ENCODE peak calls at places on chromosomes 5 and 9, in six cellular contexts. I, H, P, F, Z and K are unnamed samples.
A peak's percentile ranks its signal among the peaks of the same experiment; 100 is the strongest.

GRCh38 chr5:56327810-56328209 is 94.7 kb upstream of the ANKRD55 start:
- DNase-seq in I (no peak), H (no peak), P (no peak), F (no peak), Z (no peak), K (no peak)

GRCh38 chr5:141040093-141040762 is 10.9 kb upstream of the PCDHB1 start:
- DNase-seq in I (peak; percentile 69), H (peak; percentile 74), P (no peak), F (peak; percentile 58), Z (no peak), K (no peak)

GRCh38 chr9:2761424-2761823 is 44.1 kb downstream of the KCNV2 start:
- DNase-seq in I (no peak), H (no peak), P (no peak), F (no peak), Z (no peak), K (no peak)

GRCh38 chr9:120710110-120710981 is 3.9 kb downstream of the MEGF9 start:
- DNase-seq in I (peak; percentile 52), H (no peak), P (peak; percentile 81), F (peak; percentile 73), Z (peak; percentile 39), K (peak; percentile 65)

GRCh38 chr9:13083973-13084528 is 195.4 kb downstream of the MPDZ start:
- DNase-seq in I (no peak), H (no peak), P (no peak), F (peak; percentile 78), Z (peak; percentile 66), K (no peak)

GRCh38 chr9:121743441-121744001 is 92.1 kb downstream of the DAB2IP start:
- DNase-seq in I (peak; percentile 56), H (peak; percentile 81), P (peak; percentile 85), F (peak; percentile 77), Z (peak; percentile 89), K (no peak)

GRCh38 chr9:133304158-133304470 is 29.1 kb upstream of the ABO start:
- DNase-seq in I (no peak), H (no peak), P (no peak), F (no peak), Z (no peak), K (no peak)

GRCh38 chr9:89731262-89731980 is 126.6 kb downstream of the GADD45G start:
- DNase-seq in I (no peak), H (no peak), P (no peak), F (no peak), Z (no peak), K (no peak)

GRCh38 chr5:2849429-2849828 is 98.0 kb upstream of the IRX2 start:
- DNase-seq in I (no peak), H (no peak), P (no peak), F (no peak), Z (no peak), K (no peak)

GRCh38 chr5:137954131-137954879 is 65.0 kb downstream of the PKD2L2 start:
- DNase-seq in I (no peak), H (no peak), P (no peak), F (peak; percentile 21), Z (peak; percentile 94), K (no peak)

GRCh38 chr5:177595991-177596774 is 3.7 kb upstream of the B4GALT7 start:
- DNase-seq in I (no peak), H (no peak), P (no peak), F (no peak), Z (no peak), K (no peak)

GRCh38 chr5:72266862-72267261 is 53.2 kb downstream of the MRPS27 start:
- DNase-seq in I (no peak), H (no peak), P (no peak), F (no peak), Z (no peak), K (no peak)
- H2AFZ ChIP-seq in I (no peak overlapping the region), H (no peak overlapping the region), P (no peak overlapping the region), F (no peak overlapping the region), Z (no peak overlapping the region), K (no peak overlapping the region)

GRCh38 chr5:36934740-36935356 is 58.3 kb downstream of the NIPBL start:
- DNase-seq in I (no peak), H (no peak), P (no peak), F (peak; percentile 51), Z (peak; percentile 24), K (no peak)
- H3K9ac ChIP-seq in I (no peak overlapping the region), H (no peak overlapping the region), P (no peak overlapping the region), F (no peak overlapping the region), Z (no peak overlapping the region), K (no peak overlapping the region)

DNA sequence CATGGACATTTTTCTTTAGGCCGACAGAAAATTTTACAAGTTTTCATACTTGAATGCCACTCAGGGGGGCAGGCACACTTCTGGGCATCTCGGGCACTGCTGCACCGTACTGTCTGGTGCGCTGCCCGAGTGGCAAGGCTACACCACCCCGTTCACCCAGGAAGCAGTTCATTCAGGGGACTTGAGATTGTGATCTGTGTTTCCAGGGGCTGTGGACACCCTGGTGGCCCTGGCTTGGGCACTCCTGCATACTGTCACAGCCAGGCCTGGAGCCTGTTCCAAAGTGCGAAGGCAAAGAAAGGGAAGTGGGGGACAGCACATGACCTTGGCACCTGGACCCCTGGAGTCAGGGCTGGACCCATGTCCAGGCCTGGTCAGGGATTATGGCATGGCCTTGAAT is 197.6 kb downstream of the PAX5 start:
- DNase-seq in I (no peak), H (no peak), P (no peak), F (no peak), Z (no peak), K (no peak)
- H3K36me3 ChIP-seq in I (no peaks in the 10 kb centered on the region), H (peaks cover 43% of the 10 kb centered on the region), P (no peaks in the 10 kb centered on the region), F (no peaks in the 10 kb centered on the region), Z (no peaks in the 10 kb centered on the region), K (no peaks in the 10 kb centered on the region)

GRCh38 chr9:136346157-136346481 is 17.4 kb downstream of the DNLZ start:
- DNase-seq in I (no peak), H (no peak), P (no peak), F (no peak), Z (no peak), K (no peak)
- H2AFZ ChIP-seq in I (no peak overlapping the region), H (peak overlapping the region; percentile 49), P (no peak overlapping the region), F (peak overlapping the region; percentile 84), Z (no peak overlapping the region), K (no peak overlapping the region)

DNA sequence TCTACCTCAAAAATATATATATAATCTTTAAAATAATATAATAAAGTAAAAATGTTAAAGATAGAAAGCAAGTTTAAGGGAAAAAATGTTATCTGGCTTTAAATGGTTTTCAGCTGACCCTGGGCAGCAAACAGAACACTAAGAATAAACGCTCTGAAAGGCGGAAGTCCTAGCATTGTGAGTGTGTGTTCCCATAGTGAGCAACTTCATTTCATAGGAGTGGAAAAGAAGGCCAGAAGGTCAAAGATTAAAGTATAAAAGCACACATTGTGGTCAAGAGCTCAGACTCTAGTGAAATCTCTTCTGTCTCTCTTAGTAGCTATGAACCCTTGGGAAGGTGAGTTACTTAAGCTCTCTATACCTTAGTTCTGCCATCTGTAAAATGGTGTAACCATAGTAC is 374.4 kb downstream of the ENC1 start:
- DNase-seq in I (no peak), H (no peak), P (peak; percentile 9), F (no peak), Z (no peak), K (no peak)
- H3K9ac ChIP-seq in I (no peak overlapping the region), H (no peak overlapping the region), P (no peak overlapping the region), F (no peak overlapping the region), Z (no peak overlapping the region), K (no peak overlapping the region)

DNA sequence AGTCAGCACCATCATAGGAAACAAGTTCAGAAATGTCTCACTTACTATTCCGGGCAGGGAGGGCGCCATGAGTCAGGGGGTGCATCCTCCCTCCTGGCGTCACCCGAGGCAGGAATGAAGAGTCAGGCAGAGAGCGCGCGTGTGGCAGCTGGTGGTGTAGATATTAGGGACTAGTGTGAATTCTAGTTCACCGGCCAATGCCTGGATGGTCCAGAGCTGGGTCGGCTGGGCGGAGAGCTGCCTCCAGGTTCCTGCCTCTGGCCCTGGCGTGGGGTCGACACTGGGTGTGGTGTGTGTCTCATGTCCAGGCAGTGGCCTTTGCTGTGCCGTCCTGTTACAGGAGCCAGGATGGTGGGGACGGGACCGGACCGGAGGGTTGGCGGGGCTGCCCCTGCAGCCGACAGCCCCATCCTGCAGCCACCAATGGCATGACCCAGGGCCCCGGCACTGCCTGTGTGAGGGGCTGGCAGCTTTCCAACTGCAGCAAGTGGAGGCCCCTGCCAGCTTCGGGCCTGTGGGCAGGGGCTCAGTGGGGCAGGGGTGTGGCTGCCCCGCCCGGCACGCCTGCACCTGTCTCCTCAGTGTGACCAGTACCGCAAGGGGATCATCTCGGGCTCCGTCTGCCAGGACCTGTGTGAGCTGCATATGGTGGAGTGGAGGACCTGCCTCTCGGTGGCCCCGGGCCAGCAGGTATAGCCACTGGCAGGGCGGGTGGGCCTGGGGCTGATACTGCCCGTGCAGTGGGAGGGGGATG is 9.1 kb downstream of the DIPK1B start:
- DNase-seq in I (no peak), H (no peak), P (no peak), F (peak; percentile 71), Z (peak; percentile 80), K (no peak)
- H3K36me3 ChIP-seq in I (peaks cover 19% of the 10 kb centered on the region), H (peaks cover 57% of the 10 kb centered on the region), P (peaks cover 11% of the 10 kb centered on the region), F (peaks cover 14% of the 10 kb centered on the region), Z (peaks cover 47% of the 10 kb centered on the region), K (peaks cover 42% of the 10 kb centered on the region)

GRCh38 chr9:111937781-111938426 is 41.3 kb downstream of the UGCG start:
- DNase-seq in I (no peak), H (no peak), P (no peak), F (peak; percentile 46), Z (peak; percentile 83), K (no peak)
- H2AFZ ChIP-seq in I (no peak overlapping the region), H (no peak overlapping the region), P (no peak overlapping the region), F (no peak overlapping the region), Z (no peak overlapping the region), K (no peak overlapping the region)

DNA sequence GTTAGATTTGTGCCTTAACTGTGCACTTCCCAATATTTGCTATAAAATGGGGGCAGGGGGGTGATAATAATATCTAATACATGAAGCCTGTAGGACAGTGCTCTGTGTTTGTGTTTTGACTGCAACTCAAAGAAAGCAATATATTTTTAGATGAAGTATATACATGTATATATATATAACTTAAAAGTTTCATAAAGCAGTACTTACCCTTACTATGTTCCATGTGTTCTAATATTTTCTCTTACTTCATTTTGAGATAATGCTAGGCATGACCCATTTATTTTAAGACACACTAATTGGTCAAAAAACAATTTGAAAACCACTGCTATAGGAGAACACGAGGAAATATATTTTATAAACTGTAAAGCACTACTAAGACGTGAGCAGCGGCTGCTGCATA is 2.4 kb downstream of the TRIM52 start:
- DNase-seq in I (no peak), H (no peak), P (no peak), F (no peak), Z (no peak), K (no peak)
- H3K9ac ChIP-seq in I (no peak overlapping the region), H (no peak overlapping the region), P (peak overlapping the region; percentile 99), F (no peak overlapping the region), Z (no peak overlapping the region), K (peak overlapping the region; percentile 98)

GRCh38 chr5:132640613-132641012 is 17.4 kb upstream of the IL13 start:
- DNase-seq in I (no peak), H (no peak), P (no peak), F (no peak), Z (no peak), K (no peak)
- H3K36me3 ChIP-seq in I (peaks cover 47% of the 10 kb centered on the region), H (peaks cover 23% of the 10 kb centered on the region), P (peaks cover 16% of the 10 kb centered on the region), F (peaks cover 14% of the 10 kb centered on the region), Z (peaks cover 32% of the 10 kb centered on the region), K (peaks cover 74% of the 10 kb centered on the region)

DNA sequence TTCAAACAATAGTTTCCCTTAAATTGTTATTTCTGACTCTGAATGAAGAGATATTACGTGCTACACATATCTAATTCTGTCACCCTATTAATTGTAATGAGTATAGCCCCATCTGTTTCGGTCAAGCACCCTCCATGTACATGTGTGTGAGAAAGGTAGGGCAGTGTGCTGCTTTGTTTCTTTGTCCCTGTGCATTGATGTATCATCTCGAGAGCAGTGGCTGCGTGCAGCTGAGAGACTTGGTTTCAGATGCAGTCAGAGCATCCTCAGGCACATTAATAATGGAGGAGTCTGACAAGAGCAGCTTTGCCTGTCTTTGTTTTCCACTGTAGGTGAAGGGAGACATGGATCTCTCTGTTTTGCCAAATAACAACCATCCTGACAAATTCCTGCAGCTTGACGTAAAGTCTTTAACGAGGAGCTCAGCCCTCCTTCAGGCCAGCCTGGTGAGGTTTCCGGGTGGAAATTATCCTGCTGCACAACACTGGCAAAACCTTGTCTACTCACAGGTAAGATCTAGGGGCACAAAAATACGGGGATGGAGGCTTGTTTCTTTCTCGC is at the start of gene MINAR2:
- DNase-seq in I (no peak), H (no peak), P (no peak), F (no peak), Z (no peak), K (no peak)
- H2AFZ ChIP-seq in I (no peak within 1 kb of the TSS), H (peak within 1 kb of the TSS; percentile 42), P (no peak within 1 kb of the TSS), F (no peak within 1 kb of the TSS), Z (no peak within 1 kb of the TSS), K (no peak within 1 kb of the TSS)